ENCODE peak calls at places on chromosome 1, in eight cellular contexts. One of them, this sample, is unnamed.

GRCh38 chr1:203428981-203429599 is 46.5 kb upstream of the PRELP start:
- DNase-seq in EL: no peak
- DNase-seq in left colon: peak
- DNase-seq in ureter: no peak
- DNase-seq in myocyte: no peak
- DNase-seq in NCI-H2029 treated with DMSO at 0.1 percent for 48 hours: peak
- DNase-seq in neural crest cell: no peak
- DNase-seq in ELR: no peak
- DNase-seq in this sample: no peak

GRCh38 chr1:155499953-155500621 is 62.5 kb downstream of the ASH1L start:
- DNase-seq in EL: peak
- DNase-seq in myocyte: no peak
- DNase-seq in ELR: peak
- DNase-seq in neural crest cell: no peak
- DNase-seq in NCI-H2029 treated with DMSO at 0.1 percent for 48 hours: peak
- DNase-seq in ureter: no peak
- DNase-seq in left colon: peak
- DNase-seq in this sample: no peak

GRCh38 chr1:193677874-193678273 is 491.5 kb upstream of the B3GALT2 start:
- DNase-seq in NCI-H2029 treated with DMSO at 0.1 percent for 48 hours: no peak
- DNase-seq in ELR: no peak
- DNase-seq in left colon: no peak
- DNase-seq in myocyte: no peak
- DNase-seq in ureter: no peak
- DNase-seq in EL: no peak
- DNase-seq in neural crest cell: no peak
- DNase-seq in this sample: no peak

GRCh38 chr1:39720094-39720999 is 18.3 kb upstream of the PPIE start:
- DNase-seq in EL: peak
- DNase-seq in ureter: no peak
- DNase-seq in NCI-H2029 treated with DMSO at 0.1 percent for 48 hours: peak
- DNase-seq in ELR: peak
- DNase-seq in left colon: no peak
- DNase-seq in neural crest cell: no peak
- DNase-seq in myocyte: peak
- DNase-seq in this sample: no peak

GRCh38 chr1:234242091-234242490 is 131.2 kb upstream of the COA6 start:
- DNase-seq in ELR: no peak
- DNase-seq in NCI-H2029 treated with DMSO at 0.1 percent for 48 hours: no peak
- DNase-seq in neural crest cell: no peak
- DNase-seq in ureter: no peak
- DNase-seq in left colon: no peak
- DNase-seq in EL: no peak
- DNase-seq in myocyte: no peak
- DNase-seq in this sample: no peak

GRCh38 chr1:16387201-16388185 is 20.5 kb downstream of the SZRD1 start:
- DNase-seq in left colon: no peak
- DNase-seq in EL: no peak
- DNase-seq in myocyte: no peak
- DNase-seq in neural crest cell: no peak
- DNase-seq in NCI-H2029 treated with DMSO at 0.1 percent for 48 hours: peak
- DNase-seq in ureter: no peak
- DNase-seq in ELR: no peak
- DNase-seq in this sample: no peak

GRCh38 chr1:34776911-34777310 is 4.1 kb upstream of the GJB3 start:
- DNase-seq in EL: no peak
- DNase-seq in left colon: no peak
- DNase-seq in ELR: no peak
- DNase-seq in myocyte: no peak
- DNase-seq in neural crest cell: no peak
- DNase-seq in NCI-H2029 treated with DMSO at 0.1 percent for 48 hours: no peak
- DNase-seq in ureter: no peak
- DNase-seq in this sample: no peak

GRCh38 chr1:230104395-230105244 is 37.6 kb downstream of the GALNT2 start:
- DNase-seq in neural crest cell: no peak
- DNase-seq in ureter: peak
- DNase-seq in NCI-H2029 treated with DMSO at 0.1 percent for 48 hours: peak
- DNase-seq in myocyte: peak
- DNase-seq in left colon: peak
- DNase-seq in EL: peak
- DNase-seq in ELR: peak
- DNase-seq in this sample: no peak

GRCh38 chr1:222276062-222276461 is 271.8 kb downstream of the HHIPL2 start:
- DNase-seq in neural crest cell: no peak
- DNase-seq in ureter: no peak
- DNase-seq in left colon: no peak
- DNase-seq in EL: no peak
- DNase-seq in myocyte: peak
- DNase-seq in NCI-H2029 treated with DMSO at 0.1 percent for 48 hours: peak
- DNase-seq in ELR: no peak
- DNase-seq in this sample: no peak

GRCh38 chr1:101506541-101507164 is 269.8 kb downstream of the S1PR1 start:
- DNase-seq in myocyte: peak
- DNase-seq in neural crest cell: peak
- DNase-seq in left colon: no peak
- DNase-seq in ELR: peak
- DNase-seq in EL: peak
- DNase-seq in NCI-H2029 treated with DMSO at 0.1 percent for 48 hours: peak
- DNase-seq in ureter: no peak
- DNase-seq in this sample: peak

GRCh38 chr1:221839794-221840395 is 98.0 kb upstream of the DUSP10 start:
- DNase-seq in myocyte: peak
- DNase-seq in ELR: peak
- DNase-seq in neural crest cell: no peak
- DNase-seq in NCI-H2029 treated with DMSO at 0.1 percent for 48 hours: no peak
- DNase-seq in EL: peak
- DNase-seq in ureter: peak
- DNase-seq in left colon: peak
- DNase-seq in this sample: no peak

GRCh38 chr1:77825356-77825709 is 45.9 kb downstream of the MIGA1 start:
- DNase-seq in EL: peak
- DNase-seq in myocyte: peak
- DNase-seq in left colon: no peak
- DNase-seq in NCI-H2029 treated with DMSO at 0.1 percent for 48 hours: peak
- DNase-seq in ureter: no peak
- DNase-seq in ELR: peak
- DNase-seq in neural crest cell: no peak
- DNase-seq in this sample: peak

GRCh38 chr1:184199036-184199796 is 147.7 kb downstream of the TSEN15 start:
- DNase-seq in ureter: no peak
- DNase-seq in ELR: peak
- DNase-seq in left colon: no peak
- DNase-seq in myocyte: peak
- DNase-seq in neural crest cell: no peak
- DNase-seq in EL: peak
- DNase-seq in NCI-H2029 treated with DMSO at 0.1 percent for 48 hours: no peak
- DNase-seq in this sample: no peak

GRCh38 chr1:43284711-43285110 is 670 bp downstream of the C1orf210 start:
- DNase-seq in NCI-H2029 treated with DMSO at 0.1 percent for 48 hours: no peak
- DNase-seq in neural crest cell: no peak
- DNase-seq in ELR: no peak
- DNase-seq in myocyte: no peak
- DNase-seq in left colon: no peak
- DNase-seq in ureter: no peak
- DNase-seq in EL: no peak
- DNase-seq in this sample: no peak

GRCh38 chr1:245365071-245365470 is 210.3 kb downstream of the KIF26B start:
- DNase-seq in neural crest cell: no peak
- DNase-seq in ELR: no peak
- DNase-seq in myocyte: no peak
- DNase-seq in ureter: no peak
- DNase-seq in NCI-H2029 treated with DMSO at 0.1 percent for 48 hours: no peak
- DNase-seq in left colon: no peak
- DNase-seq in EL: no peak
- DNase-seq in this sample: no peak

GRCh38 chr1:53868565-53868964 is 21.0 kb downstream of the YIPF1 start:
- DNase-seq in NCI-H2029 treated with DMSO at 0.1 percent for 48 hours: no peak
- DNase-seq in EL: peak
- DNase-seq in myocyte: no peak
- DNase-seq in ELR: peak
- DNase-seq in left colon: no peak
- DNase-seq in neural crest cell: no peak
- DNase-seq in ureter: no peak
- DNase-seq in this sample: no peak

GRCh38 chr1:156709743-156710489 is 4.5 kb upstream of the CRABP2 start:
- DNase-seq in myocyte: peak
- DNase-seq in EL: peak
- DNase-seq in left colon: peak
- DNase-seq in NCI-H2029 treated with DMSO at 0.1 percent for 48 hours: peak
- DNase-seq in ELR: peak
- DNase-seq in neural crest cell: no peak
- DNase-seq in ureter: peak
- DNase-seq in this sample: no peak

GRCh38 chr1:84620720-84621313 is 46.6 kb upstream of the CTBS start:
- DNase-seq in myocyte: peak
- DNase-seq in EL: peak
- DNase-seq in ELR: peak
- DNase-seq in neural crest cell: peak
- DNase-seq in ureter: peak
- DNase-seq in NCI-H2029 treated with DMSO at 0.1 percent for 48 hours: peak
- DNase-seq in left colon: peak
- DNase-seq in this sample: peak

GRCh38 chr1:220011620-220012019 is 34.7 kb downstream of the EPRS1 start:
- DNase-seq in neural crest cell: no peak
- DNase-seq in myocyte: no peak
- DNase-seq in EL: peak
- DNase-seq in ELR: peak
- DNase-seq in left colon: no peak
- DNase-seq in NCI-H2029 treated with DMSO at 0.1 percent for 48 hours: no peak
- DNase-seq in ureter: no peak
- DNase-seq in this sample: no peak

GRCh38 chr1:18877282-18877681 is 17.8 kb upstream of the TAS1R2 start:
- DNase-seq in ureter: no peak
- DNase-seq in ELR: no peak
- DNase-seq in EL: no peak
- DNase-seq in NCI-H2029 treated with DMSO at 0.1 percent for 48 hours: no peak
- DNase-seq in left colon: no peak
- DNase-seq in myocyte: no peak
- DNase-seq in neural crest cell: no peak
- DNase-seq in this sample: no peak

GRCh38 chr1:231629132-231629531 is 2.5 kb downstream of the DISC1 start:
- DNase-seq in NCI-H2029 treated with DMSO at 0.1 percent for 48 hours: no peak
- DNase-seq in ELR: peak
- DNase-seq in ureter: peak
- DNase-seq in EL: no peak
- DNase-seq in left colon: peak
- DNase-seq in myocyte: no peak
- DNase-seq in neural crest cell: no peak
- DNase-seq in this sample: no peak

GRCh38 chr1:26408604-26409003 is 2.0 kb upstream of the LIN28A start:
- DNase-seq in ELR: peak
- DNase-seq in ureter: peak
- DNase-seq in left colon: peak
- DNase-seq in EL: peak
- DNase-seq in myocyte: peak
- DNase-seq in neural crest cell: peak
- DNase-seq in NCI-H2029 treated with DMSO at 0.1 percent for 48 hours: no peak
- DNase-seq in this sample: peak